ENCODE peak calls at places on chromosomes 13 and 19, in four cellular contexts. Y is PC-3, P is colonic mucosa, O is heart right ventricle. F is an unnamed sample. For H3K4me1, the result is how much of the 10 kb centered on the place peaks cover.

GRCh38 chr19:52640916-52641315 is 2.8 kb upstream of the ZNF83 start:
- DNase-seq in P (no peak), Y (no peak), O (no peak), F (no peak)

GRCh38 chr13:99307247-99307646 is at the start of gene GPR183:
- DNase-seq in P (no peak), O (no peak), Y (no peak), F (no peak)

GRCh38 chr19:46787331-46788100 is 878 bp downstream of the SLC1A5 start:
- DNase-seq in Y (peak), O (peak), P (peak), F (peak)

GRCh38 chr13:39803851-39804250 is 148.4 kb downstream of the COG6 start:
- DNase-seq in O (no peak), P (no peak), Y (no peak), F (no peak)

GRCh38 chr13:28658539-28658795 is 463 bp upstream of the POMP start:
- DNase-seq in Y (no peak), P (peak), O (no peak), F (no peak)

GRCh38 chr19:12802267-12803106 is 618 bp downstream of the THSD8 start:
- DNase-seq in Y (peak), O (no peak), P (peak), F (no peak)

GRCh38 chr19:19444694-19445155 is 39.2 kb downstream of the GATAD2A start:
- DNase-seq in P (no peak), O (no peak), Y (peak), F (no peak)

GRCh38 chr13:40254394-40254793 is 412.0 kb downstream of the FOXO1 start:
- DNase-seq in Y (no peak), P (no peak), O (no peak), F (no peak)

GRCh38 chr13:32426191-32426980 is 1.5 kb downstream of the N4BP2L1 start:
- DNase-seq in P (peak), Y (no peak), O (no peak), F (no peak)

GRCh38 chr13:60733933-60734332 is 336.9 kb downstream of the TDRD3 start:
- DNase-seq in P (no peak), Y (no peak), O (no peak), F (no peak)

GRCh38 chr13:113928701-113929627 is 44.9 kb downstream of the C13orf46 start:
- DNase-seq in P (no peak), O (peak), Y (no peak), F (peak)

GRCh38 chr19:54850930-54851329 is 687 bp downstream of the KIR3DL2 start:
- DNase-seq in P (no peak), Y (no peak), O (no peak), F (no peak)

GRCh38 chr19:10549733-10550132 is 6.0 kb downstream of the ATG4D start:
- DNase-seq in O (no peak), Y (no peak), P (no peak), F (no peak)

GRCh38 chr13:101218484-101218883 is 197.8 kb downstream of the NALCN start:
- DNase-seq in P (no peak), Y (peak), O (no peak), F (no peak)

GRCh38 chr19:53254451-53255341 is at the start of gene ZNF677:
- DNase-seq in O (peak), Y (peak), P (peak), F (peak)

GRCh38 chr13:51786425-51787010 is 17.4 kb downstream of the DHRS12 start:
- DNase-seq in P (no peak), Y (no peak), O (no peak), F (no peak)

GRCh38 chr13:49838989-49839388 is 46.5 kb upstream of the KPNA3 start:
- DNase-seq in P (no peak), O (no peak), Y (no peak), F (no peak)

GRCh38 chr13:113086991-113087922 is 18.3 kb upstream of the F7 start:
- DNase-seq in P (no peak), Y (no peak), O (no peak), F (peak)

GRCh38 chr19:57558525-57558924 is 1.1 kb downstream of the ZNF550 start:
- DNase-seq in Y (peak), O (no peak), P (no peak), F (no peak)

GRCh38 chr13:79671420-79671819 is 190.5 kb downstream of the NDFIP2 start:
- DNase-seq in P (no peak), Y (no peak), O (no peak), F (no peak)

GRCh38 chr13:107301724-107302374 is 733.9 kb upstream of the ARGLU1 start:
- DNase-seq in O (no peak), Y (peak), P (no peak), F (no peak)

GRCh38 chr19:13195678-13196077 is 45.5 kb downstream of the IER2 start:
- DNase-seq in P (peak), Y (no peak), O (no peak), F (no peak)

GRCh38 chr19:40392894-40393517 is 3.0 kb upstream of the HIPK4 start:
- DNase-seq in P (peak), Y (peak), O (no peak), F (no peak)
- TF ChIP-seq CTCF in P (peak), Y (peak), O (no peak), F (peak)

GRCh38 chr13:95679722-95680121 is 2.8 kb downstream of the DNAJC3 start:
- DNase-seq in O (no peak), P (no peak), Y (no peak), F (no peak)
- H3K4me1 ChIP-seq in O (under half), P (under half), Y (under half), F (half or more)

DNA sequence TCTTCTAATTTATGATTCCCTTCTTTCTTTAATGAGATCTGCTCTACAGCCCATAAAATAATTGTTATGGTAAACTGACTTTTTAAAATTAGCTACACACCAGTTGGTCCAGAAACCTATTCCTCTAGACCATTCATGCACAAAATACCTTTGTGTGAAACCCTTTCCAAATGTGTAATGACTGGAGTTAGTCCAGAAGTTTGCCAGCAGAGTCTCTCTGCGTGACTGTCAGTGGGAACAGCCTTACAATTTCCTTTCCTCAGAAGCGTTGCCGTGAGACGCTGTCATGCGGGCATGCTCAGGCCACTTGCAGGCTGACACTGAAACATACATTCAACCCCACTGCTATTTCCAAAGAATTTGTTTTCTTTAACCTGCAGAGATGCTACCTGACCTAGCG is 965.2 kb downstream of the PCDH9 start:
- DNase-seq in Y (no peak), O (no peak), P (no peak), F (no peak)
- TF ChIP-seq CTCF in Y (no peak), O (no peak), P (no peak), F (no peak)

GRCh38 chr19:16520986-16521624 is 21.1 kb downstream of the CHERP start:
- DNase-seq in P (no peak), O (no peak), Y (no peak), F (no peak)
- H3K4me1 ChIP-seq in P (under half), O (under half), Y (under half), F (under half)

GRCh38 chr19:51589511-51589910 is 18.4 kb downstream of the ZNF175 start:
- DNase-seq in Y (no peak), O (no peak), P (no peak), F (no peak)
- TF ChIP-seq CTCF in Y (no peak), O (no peak), P (no peak), F (no peak)

DNA sequence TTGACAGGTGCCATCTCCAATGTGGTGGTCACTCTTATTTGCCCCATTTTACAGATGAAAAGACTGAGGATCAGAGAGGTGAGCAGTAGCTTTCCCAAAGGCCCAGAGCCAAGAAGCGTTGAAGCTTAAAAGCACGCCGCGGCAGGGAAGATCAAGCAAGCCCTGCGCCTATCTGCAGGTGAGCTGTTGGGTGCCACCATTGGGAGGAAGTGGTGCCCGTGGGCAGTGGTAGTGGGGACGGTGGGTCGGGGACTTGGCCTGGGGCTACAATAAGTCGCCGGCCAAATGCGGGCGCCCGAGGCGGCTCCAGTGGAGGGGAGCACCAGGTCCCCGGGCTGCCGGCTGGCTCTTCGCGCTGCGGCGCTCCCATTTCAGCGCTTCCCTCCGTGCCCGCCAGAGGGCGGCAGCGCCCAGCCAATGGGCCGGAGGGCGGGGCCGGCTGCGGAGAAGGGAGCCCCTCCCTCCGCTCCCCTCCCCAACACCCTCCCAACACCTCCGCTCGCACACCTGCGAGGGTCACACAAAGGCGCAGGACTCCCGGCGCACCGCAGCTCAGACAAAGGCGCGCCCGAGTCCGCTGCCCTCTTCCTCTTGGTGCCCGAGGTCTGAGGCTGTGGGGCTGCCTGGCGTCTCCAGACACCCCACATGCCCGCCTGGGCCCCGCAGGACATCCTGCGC is 744 bp upstream of the POU2F2 start:
- DNase-seq in O (peak), Y (peak), P (peak), F (peak)
- H3K4me1 ChIP-seq in O (under half), Y (under half), P (under half), F (under half)

GRCh38 chr19:43956827-43957226 is 5.8 kb downstream of the ZNF221 start:
- DNase-seq in P (no peak), O (no peak), Y (no peak), F (no peak)

DNA sequence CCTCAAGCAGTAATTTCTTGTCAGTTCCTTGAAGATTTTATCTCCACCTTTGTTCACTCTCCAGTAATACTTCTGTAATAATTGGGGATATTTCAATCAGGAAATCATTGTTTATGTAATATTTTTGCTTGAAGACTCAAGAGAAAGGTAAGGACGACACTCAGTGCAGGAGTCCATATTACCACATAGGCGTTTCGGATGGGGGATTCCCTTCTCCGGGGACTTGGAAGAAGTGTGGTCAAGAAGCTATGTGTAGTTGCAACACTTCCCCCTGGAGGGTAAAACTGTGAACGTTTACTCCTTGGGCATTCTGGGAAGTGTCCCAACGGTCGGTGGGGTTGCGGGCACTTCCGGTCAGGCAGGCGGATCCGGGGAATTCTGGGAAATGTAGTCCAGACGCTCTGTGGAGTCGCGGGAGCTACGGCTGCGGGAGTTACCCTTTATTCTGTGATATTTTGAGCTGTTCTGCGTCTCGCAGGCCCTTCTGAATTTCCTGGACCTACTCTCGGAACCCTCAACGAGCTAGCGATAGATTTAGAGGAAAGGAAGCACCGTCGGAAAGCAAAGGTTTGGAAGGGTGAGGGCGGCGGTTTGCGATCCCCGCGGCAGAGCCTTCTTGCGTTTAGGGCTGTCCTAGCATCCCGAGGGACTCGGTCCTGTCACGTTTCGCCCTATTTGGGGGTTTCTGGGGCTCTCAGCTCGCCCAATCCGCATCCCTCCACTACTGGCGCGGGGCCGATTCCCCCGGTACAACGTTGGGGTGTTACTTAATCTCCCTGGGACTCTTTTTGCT is at the start of gene ZNF221:
- DNase-seq in P (peak), O (peak), Y (peak), F (peak)
- TF ChIP-seq CTCF in P (peak), O (no peak), Y (peak), F (peak)